ENCODE peak calls at places on chromosomes 3 and 15, in eight cellular contexts. One of them, this sample, is unnamed. For H3K36me3, the result is how much of the 10 kb centered on the place peaks cover.

GRCh38 chr3:4458961-4459360 is 8.1 kb downstream of the SUMF1 start:
- DNase-seq in small intestine: no peak
- DNase-seq in fibroblast of lung: no peak
- DNase-seq in OCI-LY7: no peak
- DNase-seq in aorta: no peak
- DNase-seq in CD8-positive, alpha-beta T cell: no peak
- DNase-seq in stomach: no peak
- DNase-seq in WERI-Rb-1: no peak
- DNase-seq in this sample: no peak

GRCh38 chr3:14297784-14298236 is 104.6 kb upstream of the SLC6A6 start:
- DNase-seq in small intestine: no peak
- DNase-seq in fibroblast of lung: no peak
- DNase-seq in OCI-LY7: no peak
- DNase-seq in aorta: no peak
- DNase-seq in CD8-positive, alpha-beta T cell: no peak
- DNase-seq in stomach: no peak
- DNase-seq in WERI-Rb-1: no peak
- DNase-seq in this sample: no peak

GRCh38 chr3:81713018-81713417 is 48.4 kb downstream of the GBE1 start:
- DNase-seq in small intestine: no peak
- DNase-seq in fibroblast of lung: no peak
- DNase-seq in OCI-LY7: no peak
- DNase-seq in aorta: no peak
- DNase-seq in CD8-positive, alpha-beta T cell: no peak
- DNase-seq in stomach: no peak
- DNase-seq in WERI-Rb-1: no peak
- DNase-seq in this sample: no peak

GRCh38 chr15:89192136-89192535 is 29.2 kb downstream of the RLBP1 start:
- DNase-seq in small intestine: no peak
- DNase-seq in fibroblast of lung: no peak
- DNase-seq in OCI-LY7: no peak
- DNase-seq in aorta: no peak
- DNase-seq in CD8-positive, alpha-beta T cell: no peak
- DNase-seq in stomach: no peak
- DNase-seq in WERI-Rb-1: no peak
- DNase-seq in this sample: no peak

GRCh38 chr3:173743111-173743510 is 345.6 kb downstream of the NLGN1 start:
- DNase-seq in small intestine: no peak
- DNase-seq in fibroblast of lung: peak
- DNase-seq in OCI-LY7: no peak
- DNase-seq in aorta: no peak
- DNase-seq in CD8-positive, alpha-beta T cell: no peak
- DNase-seq in stomach: no peak
- DNase-seq in WERI-Rb-1: no peak
- DNase-seq in this sample: no peak

GRCh38 chr3:195845483-195845882 is 33.8 kb upstream of the MUC4 start:
- DNase-seq in small intestine: no peak
- DNase-seq in fibroblast of lung: no peak
- DNase-seq in OCI-LY7: no peak
- DNase-seq in aorta: no peak
- DNase-seq in CD8-positive, alpha-beta T cell: no peak
- DNase-seq in stomach: no peak
- DNase-seq in WERI-Rb-1: no peak
- DNase-seq in this sample: no peak

GRCh38 chr15:30038667-30039523 is 43.9 kb upstream of the GOLGA8J start:
- DNase-seq in small intestine: peak
- DNase-seq in fibroblast of lung: no peak
- DNase-seq in OCI-LY7: no peak
- DNase-seq in aorta: no peak
- DNase-seq in CD8-positive, alpha-beta T cell: no peak
- DNase-seq in stomach: no peak
- DNase-seq in WERI-Rb-1: no peak
- DNase-seq in this sample: no peak

GRCh38 chr3:133408366-133408765 is 8.5 kb downstream of the BFSP2 start:
- DNase-seq in small intestine: no peak
- DNase-seq in fibroblast of lung: no peak
- DNase-seq in OCI-LY7: no peak
- DNase-seq in aorta: no peak
- DNase-seq in CD8-positive, alpha-beta T cell: no peak
- DNase-seq in stomach: no peak
- DNase-seq in WERI-Rb-1: no peak
- DNase-seq in this sample: no peak

GRCh38 chr3:188927971-188928370 is 243.8 kb upstream of the TPRG1 start:
- DNase-seq in small intestine: no peak
- DNase-seq in fibroblast of lung: no peak
- DNase-seq in OCI-LY7: no peak
- DNase-seq in aorta: no peak
- DNase-seq in CD8-positive, alpha-beta T cell: no peak
- DNase-seq in stomach: no peak
- DNase-seq in WERI-Rb-1: no peak
- DNase-seq in this sample: no peak

GRCh38 chr15:45670511-45670910 is 35.7 kb downstream of the SQOR start:
- DNase-seq in small intestine: no peak
- DNase-seq in fibroblast of lung: peak
- DNase-seq in OCI-LY7: no peak
- DNase-seq in aorta: no peak
- DNase-seq in CD8-positive, alpha-beta T cell: no peak
- DNase-seq in stomach: no peak
- DNase-seq in WERI-Rb-1: no peak
- DNase-seq in this sample: no peak

GRCh38 chr3:80087769-80088168 is 320.0 kb upstream of the ROBO1 start:
- DNase-seq in small intestine: no peak
- DNase-seq in fibroblast of lung: peak
- DNase-seq in OCI-LY7: no peak
- DNase-seq in aorta: no peak
- DNase-seq in CD8-positive, alpha-beta T cell: no peak
- DNase-seq in stomach: no peak
- DNase-seq in WERI-Rb-1: no peak
- DNase-seq in this sample: no peak

GRCh38 chr3:179464296-179465092 is 13.2 kb upstream of the GNB4 start:
- DNase-seq in small intestine: no peak
- DNase-seq in fibroblast of lung: no peak
- DNase-seq in OCI-LY7: no peak
- DNase-seq in aorta: no peak
- DNase-seq in CD8-positive, alpha-beta T cell: no peak
- DNase-seq in stomach: no peak
- DNase-seq in WERI-Rb-1: no peak
- DNase-seq in this sample: peak

GRCh38 chr3:102114264-102114979 is 265.1 kb downstream of the NFKBIZ start:
- DNase-seq in small intestine: peak
- DNase-seq in fibroblast of lung: no peak
- DNase-seq in OCI-LY7: no peak
- DNase-seq in aorta: no peak
- DNase-seq in CD8-positive, alpha-beta T cell: peak
- DNase-seq in stomach: no peak
- DNase-seq in WERI-Rb-1: no peak
- DNase-seq in this sample: no peak

DNA sequence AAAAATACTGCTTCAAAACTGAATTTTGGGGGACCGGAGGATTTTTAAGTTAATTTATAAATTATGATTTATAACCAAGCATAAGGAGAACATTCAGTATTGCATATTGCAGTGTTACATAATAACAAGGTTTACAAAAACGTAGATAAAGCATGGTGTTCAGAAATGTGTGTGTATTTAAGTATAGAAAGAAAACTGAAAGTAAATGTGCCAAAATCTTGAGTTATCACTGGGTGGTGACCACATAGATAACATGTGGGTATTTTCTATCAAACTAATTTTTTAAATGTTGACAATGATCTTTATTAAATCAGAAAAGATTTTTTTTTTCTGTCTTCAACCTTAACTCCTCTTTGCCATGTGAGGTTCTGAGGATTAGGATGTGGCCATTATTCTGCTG is 32.6 kb downstream of the EIF2AK4 start:
- DNase-seq in small intestine: no peak
- DNase-seq in fibroblast of lung: no peak
- DNase-seq in OCI-LY7: no peak
- DNase-seq in aorta: no peak
- DNase-seq in CD8-positive, alpha-beta T cell: no peak
- DNase-seq in stomach: no peak
- DNase-seq in WERI-Rb-1: no peak
- DNase-seq in this sample: no peak
- H3K36me3 ChIP-seq in small intestine: under half
- H3K36me3 ChIP-seq in fibroblast of lung: under half
- H3K36me3 ChIP-seq in OCI-LY7: under half
- H3K36me3 ChIP-seq in aorta: under half
- H3K36me3 ChIP-seq in CD8-positive, alpha-beta T cell: under half
- H3K36me3 ChIP-seq in stomach: half or more
- H3K36me3 ChIP-seq in WERI-Rb-1: under half
- H3K36me3 ChIP-seq in this sample: half or more

GRCh38 chr15:91790826-91791225 is 62.7 kb upstream of the SLCO3A1 start:
- DNase-seq in small intestine: no peak
- DNase-seq in fibroblast of lung: no peak
- DNase-seq in OCI-LY7: no peak
- DNase-seq in aorta: no peak
- DNase-seq in CD8-positive, alpha-beta T cell: no peak
- DNase-seq in stomach: no peak
- DNase-seq in WERI-Rb-1: no peak
- DNase-seq in this sample: peak
- H3K4me3 ChIP-seq in small intestine: no peak
- H3K4me3 ChIP-seq in fibroblast of lung: no peak
- H3K4me3 ChIP-seq in OCI-LY7: no peak
- H3K4me3 ChIP-seq in aorta: no peak
- H3K4me3 ChIP-seq in CD8-positive, alpha-beta T cell: no peak
- H3K4me3 ChIP-seq in stomach: no peak
- H3K4me3 ChIP-seq in WERI-Rb-1: no peak
- H3K4me3 ChIP-seq in this sample: no peak

DNA sequence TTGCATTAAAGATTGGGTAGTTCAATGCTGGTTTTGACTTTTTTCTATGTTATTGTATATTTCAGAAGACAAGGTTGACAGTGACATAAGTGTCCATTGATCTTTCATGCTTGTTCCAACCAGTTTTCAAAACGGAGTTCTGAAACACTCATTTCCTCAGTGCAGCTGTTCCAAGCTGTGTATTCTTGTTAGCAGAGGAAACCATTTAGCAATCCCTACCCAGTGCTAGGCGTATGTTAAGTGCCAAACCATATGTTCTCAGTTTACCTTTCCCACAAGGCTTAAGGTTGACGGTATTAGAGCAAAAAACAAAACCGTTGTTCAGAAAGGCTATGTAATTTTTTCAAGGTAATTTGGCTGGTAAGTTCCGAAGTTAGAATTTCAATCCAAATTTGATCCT is 9.1 kb downstream of the ATOSA start:
- DNase-seq in small intestine: no peak
- DNase-seq in fibroblast of lung: no peak
- DNase-seq in OCI-LY7: no peak
- DNase-seq in aorta: no peak
- DNase-seq in CD8-positive, alpha-beta T cell: no peak
- DNase-seq in stomach: no peak
- DNase-seq in WERI-Rb-1: no peak
- DNase-seq in this sample: no peak
- H3K36me3 ChIP-seq in small intestine: under half
- H3K36me3 ChIP-seq in fibroblast of lung: under half
- H3K36me3 ChIP-seq in OCI-LY7: half or more
- H3K36me3 ChIP-seq in aorta: under half
- H3K36me3 ChIP-seq in CD8-positive, alpha-beta T cell: under half
- H3K36me3 ChIP-seq in stomach: half or more
- H3K36me3 ChIP-seq in WERI-Rb-1: under half
- H3K36me3 ChIP-seq in this sample: half or more

GRCh38 chr3:57006949-57007419 is 53.5 kb upstream of the SPATA12 start:
- DNase-seq in small intestine: no peak
- DNase-seq in fibroblast of lung: peak
- DNase-seq in OCI-LY7: peak
- DNase-seq in aorta: no peak
- DNase-seq in CD8-positive, alpha-beta T cell: no peak
- DNase-seq in stomach: peak
- DNase-seq in WERI-Rb-1: no peak
- DNase-seq in this sample: no peak
- H3K4me3 ChIP-seq in small intestine: no peak
- H3K4me3 ChIP-seq in fibroblast of lung: no peak
- H3K4me3 ChIP-seq in OCI-LY7: no peak
- H3K4me3 ChIP-seq in aorta: no peak
- H3K4me3 ChIP-seq in CD8-positive, alpha-beta T cell: no peak
- H3K4me3 ChIP-seq in stomach: no peak
- H3K4me3 ChIP-seq in WERI-Rb-1: no peak
- H3K4me3 ChIP-seq in this sample: no peak

DNA sequence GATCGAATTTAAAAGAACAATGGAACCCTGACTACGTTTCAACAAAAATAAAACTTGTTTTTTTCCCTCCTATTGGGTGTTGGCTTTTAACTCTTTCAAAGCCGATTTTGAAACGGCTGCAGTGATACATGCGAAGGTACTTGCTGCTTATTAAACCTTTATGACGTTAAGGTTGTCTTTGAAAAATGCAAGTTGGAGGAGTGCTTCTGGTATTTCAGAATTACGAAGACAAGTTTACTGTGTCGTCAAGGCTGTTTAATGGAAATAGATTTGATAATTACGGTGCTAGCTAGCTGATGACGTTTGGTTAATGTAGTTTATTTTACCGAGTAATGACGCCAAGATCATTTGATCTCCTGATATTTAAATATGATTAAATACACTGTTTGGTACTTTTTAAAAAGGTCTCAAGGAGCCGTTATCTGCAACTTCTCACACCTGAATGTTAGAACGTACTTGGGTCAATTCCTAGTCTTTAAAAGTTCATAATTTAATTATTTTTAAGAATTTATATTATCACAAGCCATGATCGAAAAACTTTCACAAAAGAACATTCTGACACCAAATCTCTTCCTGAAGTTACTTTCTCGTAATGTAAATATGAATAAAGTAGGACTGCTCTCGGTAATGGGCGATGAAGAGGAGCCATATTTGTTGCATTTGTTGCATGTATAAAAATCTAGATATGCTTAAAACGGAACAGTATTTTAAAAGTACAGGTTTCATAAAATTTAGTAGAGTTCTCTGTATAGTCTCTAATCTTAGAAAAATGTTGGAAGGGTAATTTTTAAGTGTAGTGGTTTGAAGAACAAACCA is 16.3 kb upstream of the CHD2 start:
- DNase-seq in small intestine: peak
- DNase-seq in fibroblast of lung: peak
- DNase-seq in OCI-LY7: peak
- DNase-seq in aorta: no peak
- DNase-seq in CD8-positive, alpha-beta T cell: no peak
- DNase-seq in stomach: no peak
- DNase-seq in WERI-Rb-1: no peak
- DNase-seq in this sample: no peak
- H3K36me3 ChIP-seq in small intestine: under half
- H3K36me3 ChIP-seq in fibroblast of lung: under half
- H3K36me3 ChIP-seq in OCI-LY7: half or more
- H3K36me3 ChIP-seq in aorta: under half
- H3K36me3 ChIP-seq in CD8-positive, alpha-beta T cell: under half
- H3K36me3 ChIP-seq in stomach: under half
- H3K36me3 ChIP-seq in WERI-Rb-1: half or more
- H3K36me3 ChIP-seq in this sample: under half

This sample was measured in left lung.